ENCODE peak calls at places on chromosome 12, in four cellular contexts. U, H, E and T are unnamed samples.

GRCh38 chr12:94244165-94245133 is 96.1 kb downstream of the PLXNC1 start:
- DNase-seq in H (no peak), U (no peak), E (no peak), T (no peak)

GRCh38 chr12:110109037-110109836 is 14.9 kb upstream of the IFT81 start:
- DNase-seq in U (no peak), E (peak), H (peak), T (peak)

GRCh38 chr12:75951399-75952228 is 80.0 kb downstream of the PHLDA1 start:
- DNase-seq in U (no peak), E (no peak), H (no peak), T (no peak)

GRCh38 chr12:91317324-91317723 is 134.7 kb upstream of the DCN start:
- DNase-seq in U (no peak), E (no peak), H (no peak), T (no peak)

GRCh38 chr12:89951050-89951693 is 242.5 kb upstream of the ATP2B1 start:
- DNase-seq in E (peak), U (no peak), H (peak), T (peak)

GRCh38 chr12:2080604-2081003 is 27.8 kb downstream of the CACNA1C start:
- DNase-seq in U (no peak), E (no peak), H (no peak), T (no peak)

GRCh38 chr12:49827351-49828099 is 688 bp downstream of the NCKAP5L start:
- DNase-seq in H (peak), E (peak), U (peak), T (peak)

GRCh38 chr12:109088818-109089217 is 4.5 kb downstream of the ALKBH2 start:
- DNase-seq in U (no peak), H (peak), E (no peak), T (no peak)

GRCh38 chr12:47021298-47021697 is 58.1 kb upstream of the PCED1B start:
- DNase-seq in E (peak), U (no peak), H (peak), T (peak)

GRCh38 chr12:3275171-3276041 is 198.2 kb downstream of the TSPAN9 start:
- DNase-seq in U (peak), H (peak), E (peak), T (peak)

GRCh38 chr12:106146987-106147386 is 8.2 kb upstream of the NUAK1 start:
- DNase-seq in U (no peak), H (no peak), E (no peak), T (no peak)

GRCh38 chr12:106112094-106112822 is 26.5 kb downstream of the NUAK1 start:
- DNase-seq in H (peak), E (peak), U (peak), T (no peak)

GRCh38 chr12:89245090-89245489 is 107.2 kb downstream of the DUSP6 start:
- DNase-seq in U (no peak), E (peak), H (peak), T (peak)

GRCh38 chr12:11746024-11746771 is 96.7 kb downstream of the ETV6 start:
- DNase-seq in H (peak), U (no peak), E (peak), T (peak)

DNA sequence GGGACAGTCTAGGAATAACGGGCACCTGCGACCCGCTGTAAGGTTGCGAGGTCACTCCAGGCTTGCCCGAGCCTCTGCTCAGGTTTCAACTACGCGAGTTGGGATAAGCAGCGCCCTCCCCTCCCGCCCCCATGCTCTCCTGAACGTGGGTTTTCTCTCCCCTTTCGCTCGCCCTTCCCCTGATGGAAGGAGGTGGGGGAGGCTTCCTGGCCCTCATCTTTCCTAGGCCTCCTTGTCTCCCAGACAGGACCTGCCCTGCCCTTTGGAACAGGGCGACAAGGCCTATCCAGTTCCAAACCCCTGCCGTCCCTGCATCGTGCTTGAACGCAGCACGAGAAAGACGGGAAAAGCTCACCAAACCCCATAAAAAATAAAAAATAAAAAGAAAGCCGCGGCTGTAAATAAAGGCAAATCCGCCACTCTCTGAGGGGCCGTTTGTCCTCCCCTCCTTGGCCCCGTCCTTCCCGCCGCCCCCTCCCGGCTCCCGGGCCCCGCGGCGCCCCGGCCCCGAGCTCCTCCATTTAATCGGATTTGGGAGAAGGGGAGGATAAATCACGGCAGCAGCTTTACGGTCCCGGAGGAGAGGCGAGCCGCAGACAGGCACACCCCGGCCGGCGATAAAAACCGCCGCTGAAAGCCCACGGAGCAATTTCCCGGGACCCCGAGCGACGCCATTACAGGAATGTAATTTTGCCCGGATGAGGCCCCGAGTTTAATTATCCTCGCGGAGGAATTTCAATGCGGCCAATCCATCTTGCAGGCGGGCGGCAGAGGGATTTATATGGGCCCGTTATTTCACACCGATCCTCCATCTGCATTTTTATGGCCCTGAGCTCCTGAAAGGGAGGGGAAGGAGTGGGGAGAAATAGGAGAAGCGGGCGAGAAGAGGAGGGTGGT is 1.1 kb upstream of the ATP5MC2 start:
- DNase-seq in E (peak), H (peak), U (peak), T (peak)
- H2AK5ac ChIP-seq in E (no peak), H (peak), U (no peak), T (peak)

GRCh38 chr12:111406474-111407370 is 999 bp downstream of the SH2B3 start:
- DNase-seq in H (no peak), E (no peak), U (no peak), T (peak)
- H2AK5ac ChIP-seq in H (peak), E (peak), U (no peak), T (peak)

DNA sequence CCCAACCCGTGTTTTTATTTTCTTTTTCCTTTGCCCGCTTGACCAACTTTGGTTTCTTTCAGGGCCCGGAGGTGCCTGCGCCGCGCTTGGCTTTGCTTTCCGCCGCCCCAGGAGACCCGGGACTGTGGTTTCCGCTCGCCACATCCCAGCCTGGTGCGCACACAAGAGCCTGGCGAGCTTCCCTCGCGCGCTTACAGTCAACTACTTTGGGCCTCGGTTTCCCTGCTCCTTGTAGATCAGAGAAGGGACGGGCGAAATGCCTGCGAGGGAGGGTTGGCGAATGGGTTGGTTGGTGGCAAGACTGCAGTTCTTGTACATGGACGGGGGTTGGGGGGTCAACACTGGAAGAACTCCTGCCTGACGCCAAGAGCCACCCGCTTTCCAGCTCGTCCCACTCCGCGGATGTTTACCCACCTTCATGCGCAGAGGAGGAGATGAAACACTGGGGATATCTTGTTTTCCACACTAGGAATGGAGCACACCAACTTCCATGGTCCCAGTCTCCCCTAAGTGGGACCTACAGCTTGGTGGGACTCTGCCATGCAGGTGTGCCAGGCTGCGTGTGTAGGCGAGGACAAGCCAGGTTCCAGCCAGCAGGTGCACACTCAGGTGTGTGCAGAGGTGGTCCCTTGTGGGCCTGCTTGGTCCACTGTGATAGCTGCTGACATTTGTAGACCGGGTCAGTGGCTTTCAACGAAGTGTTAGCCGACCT is 16.6 kb upstream of the TBX3 start:
- DNase-seq in H (no peak), U (peak), E (peak), T (no peak)
- H2AK5ac ChIP-seq in H (no peak), U (no peak), E (peak), T (no peak)

DNA sequence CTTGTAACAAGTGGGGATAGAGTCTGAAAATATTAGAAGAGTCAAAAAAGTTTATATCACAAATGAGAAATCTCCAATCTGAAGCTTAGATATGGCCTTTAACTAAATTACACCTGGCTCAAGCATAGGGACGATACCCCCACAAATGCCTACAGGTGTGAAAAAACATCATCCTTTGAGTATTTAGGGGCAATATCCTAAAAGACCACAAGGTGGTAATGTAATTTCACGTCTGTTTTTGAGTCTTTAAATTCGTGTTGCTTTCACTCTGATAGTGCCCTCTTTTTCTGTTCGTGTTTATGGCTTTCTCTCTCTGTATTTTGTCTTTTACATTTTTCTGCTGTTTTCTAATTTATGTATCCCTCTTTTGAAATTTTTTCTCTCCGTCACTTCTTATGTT is 84.3 kb downstream of the ETNK1 start:
- DNase-seq in U (no peak), E (peak), H (no peak), T (peak)
- H2AK5ac ChIP-seq in U (no peak), E (no peak), H (no peak), T (no peak)

GRCh38 chr12:88056571-88056970 is 27.4 kb upstream of the C12orf50 start:
- DNase-seq in H (no peak), E (no peak), U (no peak), T (no peak)
- H2AK5ac ChIP-seq in H (no peak), E (no peak), U (no peak), T (no peak)